ENCODE peak calls at places on chromosomes 6 and 20, in six cellular contexts. One of them, this sample, is unnamed.

GRCh38 chr6:135372758-135373157 is 124.8 kb downstream of the AHI1 start:
- DNase-seq in choroid plexus epithelial cell: peak
- DNase-seq in brain microvascular endothelial cell: peak
- DNase-seq in breast epithelium: no peak
- DNase-seq in fibroblast of lung: no peak
- DNase-seq in AG09319: no peak
- DNase-seq in this sample: no peak

GRCh38 chr6:42100029-42100901 is 42.2 kb downstream of the C6orf132 start:
- DNase-seq in AG09319: no peak
- DNase-seq in choroid plexus epithelial cell: peak
- DNase-seq in fibroblast of lung: peak
- DNase-seq in breast epithelium: no peak
- DNase-seq in brain microvascular endothelial cell: peak
- DNase-seq in this sample: no peak

GRCh38 chr6:111691345-111692225 is 85.9 kb upstream of the TRAF3IP2 start:
- DNase-seq in fibroblast of lung: peak
- DNase-seq in breast epithelium: no peak
- DNase-seq in AG09319: no peak
- DNase-seq in brain microvascular endothelial cell: no peak
- DNase-seq in choroid plexus epithelial cell: peak
- DNase-seq in this sample: no peak

GRCh38 chr6:16256781-16257180 is 18.4 kb downstream of the GMPR start:
- DNase-seq in AG09319: no peak
- DNase-seq in breast epithelium: no peak
- DNase-seq in choroid plexus epithelial cell: no peak
- DNase-seq in fibroblast of lung: no peak
- DNase-seq in brain microvascular endothelial cell: no peak
- DNase-seq in this sample: no peak

GRCh38 chr6:31116661-31117385 is 2.2 kb downstream of the PSORS1C1 start:
- DNase-seq in brain microvascular endothelial cell: peak
- DNase-seq in choroid plexus epithelial cell: peak
- DNase-seq in fibroblast of lung: no peak
- DNase-seq in AG09319: no peak
- DNase-seq in breast epithelium: no peak
- DNase-seq in this sample: no peak

GRCh38 chr6:116100419-116101297 is at the start of gene NT5DC1:
- DNase-seq in brain microvascular endothelial cell: peak
- DNase-seq in AG09319: peak
- DNase-seq in breast epithelium: peak
- DNase-seq in choroid plexus epithelial cell: peak
- DNase-seq in fibroblast of lung: peak
- DNase-seq in this sample: peak

GRCh38 chr20:61573415-61574305 is 321.6 kb downstream of the CDH4 start:
- DNase-seq in AG09319: no peak
- DNase-seq in choroid plexus epithelial cell: no peak
- DNase-seq in brain microvascular endothelial cell: no peak
- DNase-seq in fibroblast of lung: no peak
- DNase-seq in breast epithelium: no peak
- DNase-seq in this sample: no peak

GRCh38 chr20:5364997-5365597 is 48.3 kb upstream of the PROKR2 start:
- DNase-seq in fibroblast of lung: no peak
- DNase-seq in brain microvascular endothelial cell: peak
- DNase-seq in choroid plexus epithelial cell: peak
- DNase-seq in breast epithelium: no peak
- DNase-seq in AG09319: no peak
- DNase-seq in this sample: no peak

GRCh38 chr20:63741676-63742380 is 2.3 kb downstream of the SLC2A4RG start:
- DNase-seq in choroid plexus epithelial cell: no peak
- DNase-seq in brain microvascular endothelial cell: no peak
- DNase-seq in AG09319: no peak
- DNase-seq in fibroblast of lung: no peak
- DNase-seq in breast epithelium: no peak
- DNase-seq in this sample: peak

GRCh38 chr6:117404548-117404947 is 21.2 kb downstream of the ROS1 start:
- DNase-seq in brain microvascular endothelial cell: peak
- DNase-seq in AG09319: no peak
- DNase-seq in breast epithelium: no peak
- DNase-seq in fibroblast of lung: peak
- DNase-seq in choroid plexus epithelial cell: peak
- DNase-seq in this sample: no peak

GRCh38 chr20:6066582-6066981 is 12.7 kb upstream of the LRRN4 start:
- DNase-seq in choroid plexus epithelial cell: no peak
- DNase-seq in breast epithelium: no peak
- DNase-seq in brain microvascular endothelial cell: no peak
- DNase-seq in fibroblast of lung: no peak
- DNase-seq in AG09319: no peak
- DNase-seq in this sample: no peak

GRCh38 chr20:36950432-36951197 is 893 bp downstream of the SAMHD1 start:
- DNase-seq in choroid plexus epithelial cell: peak
- DNase-seq in fibroblast of lung: peak
- DNase-seq in brain microvascular endothelial cell: peak
- DNase-seq in AG09319: no peak
- DNase-seq in breast epithelium: no peak
- DNase-seq in this sample: no peak

GRCh38 chr6:18990313-18990978 is 603.3 kb downstream of the RNF144B start:
- DNase-seq in choroid plexus epithelial cell: peak
- DNase-seq in fibroblast of lung: peak
- DNase-seq in brain microvascular endothelial cell: peak
- DNase-seq in AG09319: no peak
- DNase-seq in breast epithelium: peak
- DNase-seq in this sample: peak

GRCh38 chr6:37671061-37671460 is 26.6 kb downstream of the MDGA1 start:
- DNase-seq in breast epithelium: no peak
- DNase-seq in brain microvascular endothelial cell: no peak
- DNase-seq in AG09319: no peak
- DNase-seq in choroid plexus epithelial cell: no peak
- DNase-seq in fibroblast of lung: no peak
- DNase-seq in this sample: no peak

GRCh38 chr6:21479140-21479539 is 114.4 kb upstream of the SOX4 start:
- DNase-seq in fibroblast of lung: peak
- DNase-seq in brain microvascular endothelial cell: peak
- DNase-seq in breast epithelium: no peak
- DNase-seq in choroid plexus epithelial cell: peak
- DNase-seq in AG09319: no peak
- DNase-seq in this sample: no peak

GRCh38 chr20:37361336-37361735 is 15.4 kb downstream of the SRC start:
- DNase-seq in fibroblast of lung: no peak
- DNase-seq in breast epithelium: no peak
- DNase-seq in choroid plexus epithelial cell: no peak
- DNase-seq in AG09319: no peak
- DNase-seq in brain microvascular endothelial cell: no peak
- DNase-seq in this sample: no peak

GRCh38 chr6:161050134-161050765 is 58.7 kb downstream of the MAP3K4 start:
- DNase-seq in choroid plexus epithelial cell: no peak
- DNase-seq in fibroblast of lung: no peak
- DNase-seq in AG09319: no peak
- DNase-seq in breast epithelium: no peak
- DNase-seq in brain microvascular endothelial cell: no peak
- DNase-seq in this sample: no peak

GRCh38 chr6:52087498-52087999 is at the start of gene PKHD1:
- DNase-seq in breast epithelium: no peak
- DNase-seq in choroid plexus epithelial cell: peak
- DNase-seq in brain microvascular endothelial cell: no peak
- DNase-seq in fibroblast of lung: no peak
- DNase-seq in AG09319: no peak
- DNase-seq in this sample: peak

GRCh38 chr6:1524040-1524480 is 85.7 kb upstream of the FOXC1 start:
- DNase-seq in AG09319: no peak
- DNase-seq in fibroblast of lung: peak
- DNase-seq in breast epithelium: peak
- DNase-seq in choroid plexus epithelial cell: peak
- DNase-seq in brain microvascular endothelial cell: peak
- DNase-seq in this sample: peak

GRCh38 chr6:147106759-147107401 is 97.3 kb upstream of the STXBP5 start:
- DNase-seq in AG09319: peak
- DNase-seq in choroid plexus epithelial cell: peak
- DNase-seq in fibroblast of lung: peak
- DNase-seq in brain microvascular endothelial cell: peak
- DNase-seq in breast epithelium: no peak
- DNase-seq in this sample: no peak

GRCh38 chr6:71220466-71220865 is 68.1 kb upstream of the OGFRL1 start:
- DNase-seq in AG09319: no peak
- DNase-seq in fibroblast of lung: no peak
- DNase-seq in breast epithelium: no peak
- DNase-seq in brain microvascular endothelial cell: no peak
- DNase-seq in choroid plexus epithelial cell: no peak
- DNase-seq in this sample: no peak

GRCh38 chr6:167825759-167826229 is 917 bp upstream of the AFDN start:
- DNase-seq in breast epithelium: peak
- DNase-seq in fibroblast of lung: no peak
- DNase-seq in brain microvascular endothelial cell: no peak
- DNase-seq in AG09319: no peak
- DNase-seq in choroid plexus epithelial cell: peak
- DNase-seq in this sample: peak

GRCh38 chr6:135006386-135006914 is 48.2 kb downstream of the HBS1L start:
- DNase-seq in brain microvascular endothelial cell: no peak
- DNase-seq in fibroblast of lung: no peak
- DNase-seq in choroid plexus epithelial cell: no peak
- DNase-seq in breast epithelium: no peak
- DNase-seq in AG09319: no peak
- DNase-seq in this sample: no peak

GRCh38 chr6:157107915-157108651 is 215.2 kb downstream of the TMEM242 start:
- DNase-seq in breast epithelium: no peak
- DNase-seq in fibroblast of lung: peak
- DNase-seq in AG09319: peak
- DNase-seq in brain microvascular endothelial cell: peak
- DNase-seq in choroid plexus epithelial cell: peak
- DNase-seq in this sample: no peak

GRCh38 chr6:157116420-157116819 is 206.9 kb downstream of the TMEM242 start:
- DNase-seq in fibroblast of lung: no peak
- DNase-seq in brain microvascular endothelial cell: no peak
- DNase-seq in breast epithelium: no peak
- DNase-seq in AG09319: no peak
- DNase-seq in choroid plexus epithelial cell: no peak
- DNase-seq in this sample: no peak

GRCh38 chr6:157110620-157111019 is 212.7 kb downstream of the TMEM242 start:
- DNase-seq in fibroblast of lung: peak
- DNase-seq in choroid plexus epithelial cell: peak
- DNase-seq in brain microvascular endothelial cell: peak
- DNase-seq in breast epithelium: no peak
- DNase-seq in AG09319: no peak
- DNase-seq in this sample: no peak

GRCh38 chr6:157108923-157109322 is 214.4 kb downstream of the TMEM242 start:
- DNase-seq in breast epithelium: no peak
- DNase-seq in choroid plexus epithelial cell: no peak
- DNase-seq in brain microvascular endothelial cell: no peak
- DNase-seq in AG09319: no peak
- DNase-seq in fibroblast of lung: no peak
- DNase-seq in this sample: no peak

GRCh38 chr6:157113389-157113788 is 209.9 kb downstream of the TMEM242 start:
- DNase-seq in breast epithelium: no peak
- DNase-seq in brain microvascular endothelial cell: no peak
- DNase-seq in fibroblast of lung: no peak
- DNase-seq in AG09319: no peak
- DNase-seq in choroid plexus epithelial cell: no peak
- DNase-seq in this sample: no peak
- TF ChIP-seq CTCF in breast epithelium: no peak
- TF ChIP-seq CTCF in brain microvascular endothelial cell: no peak
- TF ChIP-seq CTCF in fibroblast of lung: no peak
- TF ChIP-seq CTCF in AG09319: no peak
- TF ChIP-seq CTCF in choroid plexus epithelial cell: no peak
- TF ChIP-seq CTCF in this sample: no peak

DNA sequence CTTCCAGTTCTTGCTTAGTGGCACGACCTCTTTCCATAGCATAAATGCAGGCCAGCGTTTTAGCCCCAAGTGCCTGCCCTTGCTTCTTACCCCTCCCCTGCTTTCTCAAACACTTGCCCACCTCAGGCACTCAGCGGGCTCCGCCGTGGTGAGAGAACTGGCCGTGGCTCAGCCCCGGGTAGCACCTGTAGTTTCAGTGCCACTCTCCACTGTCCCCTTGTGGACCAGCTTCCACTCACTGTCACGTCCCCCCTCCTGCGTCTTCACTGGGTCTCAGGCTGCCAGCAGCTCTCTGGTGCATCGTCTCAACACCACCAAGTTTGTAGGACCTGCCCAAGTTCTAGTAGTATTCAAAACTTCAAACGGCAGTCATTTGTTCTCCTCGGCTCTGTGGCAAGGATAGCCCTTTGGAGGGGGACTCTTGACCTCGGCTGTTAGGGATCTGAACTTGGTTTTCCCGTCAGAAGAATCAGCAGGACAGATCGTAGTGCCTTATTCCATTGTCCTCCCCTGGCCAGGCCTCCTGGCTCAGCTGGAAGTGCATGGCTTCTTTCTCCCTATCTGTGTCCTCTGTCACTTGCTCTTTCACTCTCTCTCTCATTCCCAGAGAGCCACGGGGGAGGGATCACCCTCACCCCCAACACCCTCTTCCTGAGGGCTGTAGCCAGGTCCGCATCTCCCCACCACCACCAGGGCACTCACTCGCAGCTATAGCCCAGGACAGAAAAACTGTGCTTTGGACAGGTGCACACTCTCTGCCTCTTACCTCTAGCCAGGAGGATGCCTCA is 44.6 kb downstream of the STK35 start:
- DNase-seq in brain microvascular endothelial cell: no peak
- DNase-seq in fibroblast of lung: no peak
- DNase-seq in breast epithelium: no peak
- DNase-seq in AG09319: no peak
- DNase-seq in choroid plexus epithelial cell: no peak
- DNase-seq in this sample: no peak
- TF ChIP-seq CTCF in brain microvascular endothelial cell: no peak
- TF ChIP-seq CTCF in fibroblast of lung: no peak
- TF ChIP-seq CTCF in breast epithelium: no peak
- TF ChIP-seq CTCF in AG09319: no peak
- TF ChIP-seq CTCF in choroid plexus epithelial cell: no peak
- TF ChIP-seq CTCF in this sample: no peak

DNA sequence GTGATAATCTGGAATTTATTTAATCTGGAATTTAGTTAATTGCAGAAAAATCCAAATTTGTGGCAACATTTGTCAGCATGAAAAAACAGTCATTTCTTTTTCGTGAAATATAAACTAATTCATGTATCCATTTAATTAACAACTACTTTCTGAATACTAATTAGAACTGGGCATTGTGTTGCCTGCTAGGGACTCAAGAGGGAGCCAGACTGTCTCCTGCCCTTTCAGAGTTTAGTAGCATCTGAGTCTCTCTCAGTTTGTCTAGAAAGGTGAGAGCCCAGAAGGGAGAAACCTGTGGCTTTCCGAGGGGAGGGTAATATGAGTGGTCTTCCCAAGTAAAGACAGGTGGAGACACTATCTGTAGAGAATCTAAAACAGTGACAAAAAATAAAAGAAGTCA is 210.9 kb upstream of the HDDC2 start:
- DNase-seq in AG09319: no peak
- DNase-seq in breast epithelium: no peak
- DNase-seq in choroid plexus epithelial cell: peak
- DNase-seq in fibroblast of lung: no peak
- DNase-seq in brain microvascular endothelial cell: no peak
- DNase-seq in this sample: peak
- TF ChIP-seq CTCF in AG09319: peak
- TF ChIP-seq CTCF in breast epithelium: no peak
- TF ChIP-seq CTCF in choroid plexus epithelial cell: peak
- TF ChIP-seq CTCF in fibroblast of lung: peak
- TF ChIP-seq CTCF in brain microvascular endothelial cell: peak
- TF ChIP-seq CTCF in this sample: peak

DNA sequence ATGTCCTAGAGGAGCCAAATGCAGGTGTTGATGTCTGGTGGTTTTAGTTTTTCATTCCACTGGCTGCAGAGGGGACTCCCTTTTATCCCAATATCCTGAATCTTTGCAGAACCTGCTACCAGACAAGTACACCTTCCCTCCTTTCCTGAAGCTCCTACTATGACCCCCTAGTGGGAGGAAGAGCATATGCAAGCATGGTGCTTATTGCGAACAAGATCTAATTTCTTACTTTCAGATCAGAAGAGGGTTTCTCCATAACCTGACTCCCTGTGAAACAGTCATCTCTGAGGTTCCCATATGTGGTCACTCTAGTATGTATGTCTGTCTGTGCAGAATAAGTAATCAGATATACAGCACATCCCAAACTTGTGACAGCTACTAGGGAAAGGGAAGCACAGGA is 277.2 kb downstream of the ARHGAP18 start:
- DNase-seq in fibroblast of lung: no peak
- DNase-seq in choroid plexus epithelial cell: peak
- DNase-seq in brain microvascular endothelial cell: no peak
- DNase-seq in breast epithelium: no peak
- DNase-seq in AG09319: no peak
- DNase-seq in this sample: no peak
- TF ChIP-seq CTCF in fibroblast of lung: peak
- TF ChIP-seq CTCF in choroid plexus epithelial cell: peak
- TF ChIP-seq CTCF in brain microvascular endothelial cell: peak
- TF ChIP-seq CTCF in breast epithelium: no peak
- TF ChIP-seq CTCF in AG09319: no peak
- TF ChIP-seq CTCF in this sample: no peak

This sample was measured in GM20000.